ENCODE peak calls at places on chromosomes 4 and X, in eight cellular contexts. H, I, M, C, N, D, Y and X are unnamed samples.

GRCh38 chr4:19944806-19945205 is 306.9 kb upstream of the SLIT2 start:
- DNase-seq in H (no peak), I (no peak), M (no peak), C (no peak), N (no peak), D (peak), Y (no peak), X (no peak)

GRCh38 chrX:143455045-143455444 is 62.2 kb downstream of the SPANXN3 start:
- DNase-seq in H (no peak), I (no peak), M (no peak), C (no peak), N (no peak), D (peak), Y (no peak), X (no peak)

GRCh38 chr4:133493776-133494175 is 344.7 kb downstream of the PCDH10 start:
- DNase-seq in H (no peak), I (no peak), M (peak), C (no peak), N (no peak), D (no peak), Y (no peak), X (no peak)

GRCh38 chr4:166091914-166092510 is 219.0 kb downstream of the TLL1 start:
- DNase-seq in H (no peak), I (no peak), M (peak), C (no peak), N (no peak), D (peak), Y (no peak), X (peak)

GRCh38 chr4:18508801-18509200 is 487.2 kb upstream of the LCORL start:
- DNase-seq in H (no peak), I (no peak), M (no peak), C (no peak), N (no peak), D (no peak), Y (no peak), X (no peak)

GRCh38 chr4:85937507-85937906 is 422.3 kb downstream of the MAPK10 start:
- DNase-seq in H (no peak), I (no peak), M (no peak), C (no peak), N (no peak), D (no peak), Y (no peak), X (no peak)

GRCh38 chrX:80810365-80810978 is 795 bp upstream of the BRWD3 start:
- DNase-seq in H (no peak), I (no peak), M (peak), C (no peak), N (no peak), D (no peak), Y (no peak), X (no peak)

GRCh38 chr4:120672558-120673147 is 249.9 kb downstream of the PRDM5 start:
- DNase-seq in H (no peak), I (no peak), M (no peak), C (no peak), N (no peak), D (no peak), Y (no peak), X (no peak)

GRCh38 chr4:31461425-31461824 is 741.3 kb downstream of the PCDH7 start:
- DNase-seq in H (peak), I (no peak), M (peak), C (no peak), N (no peak), D (no peak), Y (no peak), X (peak)

GRCh38 chr4:149296503-149296902 is 519.1 kb downstream of the IQCM start:
- DNase-seq in H (no peak), I (no peak), M (peak), C (no peak), N (no peak), D (peak), Y (no peak), X (no peak)

GRCh38 chr4:138891610-138892009 is 124.0 kb upstream of the NOCT start:
- DNase-seq in H (no peak), I (no peak), M (peak), C (no peak), N (no peak), D (no peak), Y (no peak), X (no peak)